ENCODE peak calls at places on chromosomes 12 and 14, in ten cellular contexts. U, W, I, R, C, E, G, T, L and P are unnamed samples.

GRCh38 chr12:107377596-107378385 is 284.4 kb upstream of the CRY1 start:
- DNase-seq in U (no peak), W (no peak), I (no peak), R (no peak), C (peak; percentile 73), E (no peak), G (no peak), T (no peak), L (peak; percentile 32), P (no peak)

GRCh38 chr12:6044082-6044481 is 80.4 kb downstream of the VWF start:
- DNase-seq in U (no peak), W (no peak), I (no peak), R (no peak), C (peak; percentile 88), E (peak; percentile 64), G (no peak), T (peak; percentile 79), L (no peak), P (no peak)

GRCh38 chr12:65965358-65965757 is 141.1 kb downstream of the HMGA2 start:
- DNase-seq in U (no peak), W (no peak), I (no peak), R (no peak), C (peak; percentile 81), E (no peak), G (no peak), T (no peak), L (no peak), P (no peak)

GRCh38 chr14:74792249-74793039 is 29.3 kb downstream of the YLPM1 start:
- DNase-seq in U (no peak), W (no peak), I (no peak), R (no peak), C (no peak), E (no peak), G (no peak), T (no peak), L (no peak), P (peak; percentile 6)

GRCh38 chr14:93546642-93547041 is 115.9 kb downstream of the UNC79 start:
- DNase-seq in U (no peak), W (no peak), I (no peak), R (no peak), C (no peak), E (no peak), G (no peak), T (no peak), L (no peak), P (no peak)

GRCh38 chr14:33849455-33849801 is 101.4 kb downstream of the EGLN3 start:
- DNase-seq in U (no peak), W (no peak), I (no peak), R (no peak), C (no peak), E (no peak), G (no peak), T (no peak), L (no peak), P (no peak)

GRCh38 chr12:24069532-24070395 is 120.3 kb upstream of the SOX5 start:
- DNase-seq in U (peak; percentile 26), W (no peak), I (no peak), R (no peak), C (no peak), E (peak; percentile 31), G (no peak), T (no peak), L (no peak), P (no peak)

GRCh38 chr12:130266751-130267150 is 70.9 kb upstream of the PIWIL1 start:
- DNase-seq in U (peak; percentile 15), W (no peak), I (no peak), R (no peak), C (no peak), E (no peak), G (no peak), T (no peak), L (no peak), P (no peak)

GRCh38 chr14:101501858-101502615 is 59.3 kb upstream of the DIO3 start:
- DNase-seq in U (no peak), W (no peak), I (no peak), R (peak; percentile 6), C (no peak), E (no peak), G (peak; percentile 32), T (no peak), L (no peak), P (no peak)

GRCh38 chr12:6620137-6620884 is 13.1 kb upstream of the CHD4 start:
- DNase-seq in U (peak; percentile 53), W (no peak), I (peak; percentile 59), R (no peak), C (no peak), E (no peak), G (no peak), T (no peak), L (no peak), P (no peak)

GRCh38 chr12:24770851-24771250 is 178.1 kb downstream of the BCAT1 start:
- DNase-seq in U (no peak), W (no peak), I (no peak), R (no peak), C (no peak), E (no peak), G (no peak), T (no peak), L (no peak), P (no peak)

GRCh38 chr12:95262808-95263207 is 45.2 kb downstream of the VEZT start:
- DNase-seq in U (no peak), W (no peak), I (no peak), R (no peak), C (peak; percentile 53), E (peak; percentile 22), G (no peak), T (no peak), L (no peak), P (no peak)

GRCh38 chr12:16606201-16606849 is 363 bp upstream of the LMO3 start:
- DNase-seq in U (peak; percentile 49), W (no peak), I (no peak), R (peak; percentile 20), C (no peak), E (no peak), G (peak; percentile 51), T (no peak), L (no peak), P (no peak)

GRCh38 chr12:1930816-1931597 is 12.6 kb upstream of the CACNA2D4 start:
- DNase-seq in U (no peak), W (no peak), I (no peak), R (no peak), C (no peak), E (no peak), G (peak; percentile 38), T (no peak), L (no peak), P (no peak)

GRCh38 chr12:76374395-76375020 is 26.3 kb upstream of the BBS10 start:
- DNase-seq in U (no peak), W (no peak), I (no peak), R (no peak), C (peak; percentile 24), E (peak; percentile 79), G (no peak), T (no peak), L (no peak), P (no peak)